ENCODE peak calls at places on chromosomes 2 and 18, in four cellular contexts. One of them, this sample, is unnamed.

GRCh38 chr2:226760412-226761194 is 39.0 kb downstream of the IRS1 start:
- DNase-seq in colonic mucosa: no peak
- DNase-seq in GM13976: no peak
- DNase-seq in Calu3: no peak
- DNase-seq in this sample: no peak

GRCh38 chr18:10410472-10411300 is 43.7 kb upstream of the APCDD1 start:
- DNase-seq in colonic mucosa: no peak
- DNase-seq in GM13976: no peak
- DNase-seq in Calu3: no peak
- DNase-seq in this sample: no peak

GRCh38 chr18:13161276-13161899 is 57.2 kb upstream of the LDLRAD4 start:
- DNase-seq in colonic mucosa: no peak
- DNase-seq in GM13976: peak
- DNase-seq in Calu3: no peak
- DNase-seq in this sample: no peak

GRCh38 chr2:151640087-151640486 is 94.2 kb downstream of the NEB start:
- DNase-seq in colonic mucosa: no peak
- DNase-seq in GM13976: no peak
- DNase-seq in Calu3: no peak
- DNase-seq in this sample: no peak

GRCh38 chr2:129902731-129903585 is 76.5 kb upstream of the RAB6C start:
- DNase-seq in colonic mucosa: peak
- DNase-seq in GM13976: no peak
- DNase-seq in Calu3: no peak
- DNase-seq in this sample: no peak

GRCh38 chr2:79124907-79125720 is 4.8 kb downstream of the REG1A start:
- DNase-seq in colonic mucosa: no peak
- DNase-seq in GM13976: no peak
- DNase-seq in Calu3: no peak
- DNase-seq in this sample: no peak

GRCh38 chr18:26436176-26437031 is 111.9 kb downstream of the KCTD1 start:
- DNase-seq in colonic mucosa: no peak
- DNase-seq in GM13976: no peak
- DNase-seq in Calu3: peak
- DNase-seq in this sample: no peak

GRCh38 chr2:124913873-124914272 is 888.8 kb downstream of the CNTNAP5 start:
- DNase-seq in colonic mucosa: no peak
- DNase-seq in GM13976: no peak
- DNase-seq in Calu3: no peak
- DNase-seq in this sample: no peak

GRCh38 chr2:237743561-237744269 is 54.9 kb upstream of the RBM44 start:
- DNase-seq in colonic mucosa: no peak
- DNase-seq in GM13976: no peak
- DNase-seq in Calu3: peak
- DNase-seq in this sample: no peak

GRCh38 chr18:39825485-39825884 is 2129.5 kb upstream of the PIK3C3 start:
- DNase-seq in colonic mucosa: no peak
- DNase-seq in GM13976: no peak
- DNase-seq in Calu3: no peak
- DNase-seq in this sample: no peak

GRCh38 chr2:30127016-30127893 is 19.6 kb upstream of the YPEL5 start:
- DNase-seq in colonic mucosa: no peak
- DNase-seq in GM13976: no peak
- DNase-seq in Calu3: no peak
- DNase-seq in this sample: no peak

GRCh38 chr2:146820672-146821071 is 1024.2 kb upstream of the ACVR2A start:
- DNase-seq in colonic mucosa: no peak
- DNase-seq in GM13976: no peak
- DNase-seq in Calu3: no peak
- DNase-seq in this sample: no peak

GRCh38 chr2:33133436-33133835 is 186.7 kb downstream of the LTBP1 start:
- DNase-seq in colonic mucosa: no peak
- DNase-seq in GM13976: no peak
- DNase-seq in Calu3: no peak
- DNase-seq in this sample: no peak

GRCh38 chr2:137957033-137957432 is 7.2 kb upstream of the HNMT start:
- DNase-seq in colonic mucosa: no peak
- DNase-seq in GM13976: no peak
- DNase-seq in Calu3: no peak
- DNase-seq in this sample: no peak

DNA sequence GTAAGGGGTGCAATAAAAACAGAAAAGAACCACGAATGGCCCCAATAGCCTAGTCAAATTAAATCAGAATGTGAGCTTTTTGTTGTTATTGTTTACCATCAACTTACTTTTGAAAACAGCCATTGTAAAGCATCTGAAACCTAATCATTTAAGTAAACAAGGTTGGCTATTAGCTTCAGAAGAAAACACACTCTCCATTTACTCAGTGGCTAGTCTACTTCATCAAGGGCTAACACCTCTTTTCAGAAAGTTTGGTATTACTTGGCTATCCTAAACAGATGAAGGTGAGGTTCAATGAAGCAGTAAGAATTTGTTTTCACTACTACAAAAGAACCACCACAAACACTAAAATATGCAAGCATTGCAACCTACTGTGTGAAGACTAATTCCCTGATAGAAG is 398.0 kb downstream of the CDH2 start:
- DNase-seq in colonic mucosa: no peak
- DNase-seq in GM13976: no peak
- DNase-seq in Calu3: no peak
- DNase-seq in this sample: no peak
- TF ChIP-seq CTCF in colonic mucosa: no peak
- TF ChIP-seq CTCF in GM13976: no peak
- TF ChIP-seq CTCF in Calu3: no peak
- TF ChIP-seq CTCF in this sample: no peak

DNA sequence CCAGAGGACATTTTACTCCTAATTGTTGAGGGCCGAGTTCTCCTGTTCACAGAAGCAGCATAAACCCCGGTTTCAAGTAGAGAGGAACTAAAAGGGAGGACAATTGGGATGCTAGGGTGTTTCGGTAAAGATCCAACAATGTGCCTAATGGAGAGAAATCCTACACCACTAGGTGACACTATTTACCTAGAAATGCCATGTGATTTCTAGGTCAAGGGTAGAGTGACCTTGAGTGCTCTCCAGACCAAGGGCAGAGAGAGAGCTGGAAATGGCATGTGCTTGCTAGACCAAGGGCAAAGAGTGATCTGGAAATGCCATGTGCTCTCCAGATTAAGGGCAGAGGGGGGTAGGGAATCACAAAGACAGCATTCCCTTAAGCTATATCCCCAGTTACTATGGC is 472.0 kb downstream of the DCDC2C start:
- DNase-seq in colonic mucosa: no peak
- DNase-seq in GM13976: no peak
- DNase-seq in Calu3: no peak
- DNase-seq in this sample: no peak
- TF ChIP-seq CTCF in colonic mucosa: no peak
- TF ChIP-seq CTCF in GM13976: no peak
- TF ChIP-seq CTCF in Calu3: no peak
- TF ChIP-seq CTCF in this sample: no peak

GRCh38 chr2:21175895-21176646 is 52.3 kb downstream of the TDRD15 start:
- DNase-seq in colonic mucosa: no peak
- DNase-seq in GM13976: no peak
- DNase-seq in Calu3: no peak
- DNase-seq in this sample: no peak
- TF ChIP-seq CTCF in colonic mucosa: peak
- TF ChIP-seq CTCF in GM13976: no peak
- TF ChIP-seq CTCF in Calu3: no peak
- TF ChIP-seq CTCF in this sample: no peak

GRCh38 chr2:68240446-68240845 is 11.9 kb downstream of the PPP3R1 start:
- DNase-seq in colonic mucosa: no peak
- DNase-seq in GM13976: no peak
- DNase-seq in Calu3: no peak
- DNase-seq in this sample: no peak
- TF ChIP-seq CTCF in colonic mucosa: no peak
- TF ChIP-seq CTCF in GM13976: no peak
- TF ChIP-seq CTCF in Calu3: no peak
- TF ChIP-seq CTCF in this sample: no peak

GRCh38 chr2:190214434-190215194 is 105.0 kb downstream of the HIBCH start:
- DNase-seq in colonic mucosa: no peak
- DNase-seq in GM13976: no peak
- DNase-seq in Calu3: no peak
- DNase-seq in this sample: no peak
- TF ChIP-seq CTCF in colonic mucosa: no peak
- TF ChIP-seq CTCF in GM13976: no peak
- TF ChIP-seq CTCF in Calu3: no peak
- TF ChIP-seq CTCF in this sample: no peak

GRCh38 chr2:197950754-197951153 is 146.4 kb downstream of the PLCL1 start:
- DNase-seq in colonic mucosa: no peak
- DNase-seq in GM13976: no peak
- DNase-seq in Calu3: no peak
- DNase-seq in this sample: no peak
- TF ChIP-seq CTCF in colonic mucosa: no peak
- TF ChIP-seq CTCF in GM13976: no peak
- TF ChIP-seq CTCF in Calu3: no peak
- TF ChIP-seq CTCF in this sample: no peak

GRCh38 chr2:220185766-220186165 is 558.3 kb downstream of the SLC4A3 start:
- DNase-seq in colonic mucosa: no peak
- DNase-seq in GM13976: no peak
- DNase-seq in Calu3: no peak
- DNase-seq in this sample: no peak
- TF ChIP-seq CTCF in colonic mucosa: no peak
- TF ChIP-seq CTCF in GM13976: no peak
- TF ChIP-seq CTCF in Calu3: no peak
- TF ChIP-seq CTCF in this sample: no peak

GRCh38 chr2:205719864-205720263 is 37.6 kb downstream of the NRP2 start:
- DNase-seq in colonic mucosa: no peak
- DNase-seq in GM13976: no peak
- DNase-seq in Calu3: no peak
- DNase-seq in this sample: no peak

GRCh38 chr2:205720451-205720902 is 38.2 kb downstream of the NRP2 start:
- DNase-seq in colonic mucosa: no peak
- DNase-seq in GM13976: no peak
- DNase-seq in Calu3: no peak
- DNase-seq in this sample: no peak

GRCh38 chr2:205723174-205723573 is 40.9 kb downstream of the NRP2 start:
- DNase-seq in colonic mucosa: no peak
- DNase-seq in GM13976: no peak
- DNase-seq in Calu3: no peak
- DNase-seq in this sample: no peak

GRCh38 chr2:205722538-205722878 is 40.2 kb downstream of the NRP2 start:
- DNase-seq in colonic mucosa: no peak
- DNase-seq in GM13976: no peak
- DNase-seq in Calu3: no peak
- DNase-seq in this sample: no peak

DNA sequence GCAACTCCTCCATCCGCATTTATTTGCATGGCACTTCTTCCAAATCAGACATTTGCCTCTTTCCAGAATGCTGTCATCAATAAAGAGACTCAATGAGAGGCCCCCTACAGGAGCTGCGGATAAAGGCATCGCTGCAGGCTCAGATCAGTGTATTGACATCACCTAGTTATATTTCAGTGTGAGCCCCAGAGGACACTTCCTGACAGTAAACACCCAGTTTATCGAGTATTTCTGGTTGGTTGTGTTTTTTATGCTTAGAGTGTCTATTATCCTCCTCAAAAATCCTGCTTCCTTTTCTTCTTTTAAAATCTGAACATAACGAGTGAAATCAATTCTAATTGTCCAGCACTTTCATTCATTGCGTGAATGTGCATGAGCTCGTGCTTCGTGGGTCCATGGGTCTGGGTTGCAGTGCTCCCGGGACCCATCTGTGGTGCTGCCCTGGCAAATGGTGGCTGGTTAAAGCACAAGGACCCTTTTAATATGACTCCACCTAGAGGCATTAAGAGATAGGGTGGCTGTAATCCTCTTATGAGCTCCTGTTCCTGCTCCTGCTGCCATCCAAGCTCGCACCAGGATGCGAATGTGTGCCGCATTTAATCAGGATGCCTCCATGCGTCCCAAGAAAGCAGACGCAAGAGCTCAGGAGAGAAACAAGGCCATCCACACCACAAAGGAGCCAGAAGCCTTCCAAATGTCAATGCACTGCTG is 38.9 kb downstream of the NRP2 start:
- DNase-seq in colonic mucosa: no peak
- DNase-seq in GM13976: no peak
- DNase-seq in Calu3: no peak
- DNase-seq in this sample: no peak
- TF ChIP-seq CTCF in colonic mucosa: no peak
- TF ChIP-seq CTCF in GM13976: no peak
- TF ChIP-seq CTCF in Calu3: peak
- TF ChIP-seq CTCF in this sample: no peak

This sample was measured in GM13977.